ENCODE peak calls at places on chromosomes 4 and X, in eight cellular contexts. G is mammary epithelial cell, Z is RWPE2, K is right lobe of liver, N is WERI-Rb-1, O is uterus, M is ovary, L is foreskin fibroblast. C is an unnamed sample.

GRCh38 chrX:114344756-114345155 is 239.1 kb upstream of the HTR2C start:
- DNase-seq in K (no peak), G (peak), L (peak), N (no peak), Z (no peak), O (no peak), M (no peak), C (peak)

GRCh38 chr4:36235306-36235705 is 9.0 kb downstream of the ARAP2 start:
- DNase-seq in Z (no peak), K (no peak), O (no peak), M (no peak), L (no peak), N (no peak), G (peak), C (peak)

GRCh38 chrX:150757371-150757770 is 64.2 kb downstream of the MTMR1 start:
- DNase-seq in O (no peak), Z (no peak), L (no peak), K (no peak), G (no peak), N (no peak), M (no peak), C (no peak)

GRCh38 chr4:114563536-114564315 is 34.9 kb upstream of the UGT8 start:
- DNase-seq in L (no peak), G (peak), Z (no peak), M (no peak), O (no peak), K (no peak), N (no peak), C (no peak)

GRCh38 chr4:176830971-176831370 is 38.2 kb upstream of the VEGFC start:
- DNase-seq in Z (no peak), O (no peak), K (no peak), L (no peak), M (no peak), G (no peak), N (no peak), C (no peak)

GRCh38 chrX:1452497-1453389 is at the start of gene ASMTL:
- DNase-seq in N (peak), L (peak), Z (peak), K (peak), M (peak), G (peak), O (peak), C (peak)

GRCh38 chr4:183396187-183396738 is 48.2 kb upstream of the CDKN2AIP start:
- DNase-seq in O (no peak), Z (no peak), K (no peak), M (no peak), L (no peak), G (peak), N (no peak), C (peak)

GRCh38 chr4:147408189-147408588 is 72.7 kb upstream of the EDNRA start:
- DNase-seq in O (no peak), G (no peak), L (no peak), Z (no peak), M (peak), K (no peak), N (no peak), C (no peak)

GRCh38 chr4:61202638-61203495 is 2.7 kb downstream of the ADGRL3 start:
- DNase-seq in Z (no peak), L (no peak), M (no peak), G (peak), K (no peak), O (no peak), N (peak), C (peak)

GRCh38 chr4:79540143-79540542 is 132.1 kb upstream of the GK2 start:
- DNase-seq in O (no peak), L (no peak), Z (no peak), N (no peak), M (no peak), G (peak), K (no peak), C (no peak)

GRCh38 chrX:41276661-41277506 is 57.1 kb upstream of the DDX3X start:
- DNase-seq in M (no peak), L (no peak), G (no peak), N (no peak), K (no peak), O (no peak), Z (no peak), C (no peak)

GRCh38 chr4:2268357-2269205 is 6.7 kb upstream of the MXD4 start:
- DNase-seq in L (no peak), N (no peak), Z (no peak), M (no peak), G (no peak), O (no peak), K (peak), C (no peak)

GRCh38 chr4:139022835-139023234 is 7.3 kb downstream of the NOCT start:
- DNase-seq in M (no peak), O (no peak), Z (no peak), G (no peak), L (no peak), N (no peak), K (no peak), C (no peak)

GRCh38 chr4:189124149-189124758 is 816.4 kb upstream of the FRG1 start:
- DNase-seq in M (no peak), N (peak), L (peak), K (no peak), Z (no peak), O (no peak), G (peak), C (peak)

GRCh38 chrX:110258552-110258951 is 59.3 kb downstream of the AMMECR1 start:
- DNase-seq in K (no peak), M (no peak), N (no peak), L (no peak), G (peak), O (no peak), Z (no peak), C (peak)
- H3K4me3 ChIP-seq in K (no peak), M (no peak), N (no peak), L (no peak), G (no peak), O (no peak), Z (no peak), C (no peak)

DNA sequence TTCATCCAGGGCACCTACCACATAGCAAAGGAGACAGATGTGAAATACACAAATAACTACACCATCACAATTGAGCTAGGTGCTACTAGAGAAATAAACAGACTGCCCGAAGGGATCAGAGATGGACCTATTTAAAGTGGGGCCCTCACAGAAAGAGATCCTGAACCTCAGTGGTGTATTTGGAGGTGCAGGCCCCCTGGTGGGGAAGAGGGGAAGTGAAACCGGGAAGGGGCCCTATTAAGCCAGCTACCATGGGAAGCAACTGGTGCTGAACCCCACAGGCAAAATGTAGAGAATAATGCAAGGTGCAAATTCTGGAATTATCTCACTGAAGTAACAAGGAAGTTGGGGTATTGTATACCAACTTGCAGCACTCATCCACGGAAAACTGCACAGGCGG is 78.6 kb upstream of the FAM9A start:
- DNase-seq in K (no peak), G (peak), M (no peak), L (no peak), O (no peak), Z (no peak), N (peak), C (peak)
- TF ChIP-seq CTCF in K (peak), G (peak), M (no peak), L (peak), O (no peak), Z (peak), N (peak), C (peak)

DNA sequence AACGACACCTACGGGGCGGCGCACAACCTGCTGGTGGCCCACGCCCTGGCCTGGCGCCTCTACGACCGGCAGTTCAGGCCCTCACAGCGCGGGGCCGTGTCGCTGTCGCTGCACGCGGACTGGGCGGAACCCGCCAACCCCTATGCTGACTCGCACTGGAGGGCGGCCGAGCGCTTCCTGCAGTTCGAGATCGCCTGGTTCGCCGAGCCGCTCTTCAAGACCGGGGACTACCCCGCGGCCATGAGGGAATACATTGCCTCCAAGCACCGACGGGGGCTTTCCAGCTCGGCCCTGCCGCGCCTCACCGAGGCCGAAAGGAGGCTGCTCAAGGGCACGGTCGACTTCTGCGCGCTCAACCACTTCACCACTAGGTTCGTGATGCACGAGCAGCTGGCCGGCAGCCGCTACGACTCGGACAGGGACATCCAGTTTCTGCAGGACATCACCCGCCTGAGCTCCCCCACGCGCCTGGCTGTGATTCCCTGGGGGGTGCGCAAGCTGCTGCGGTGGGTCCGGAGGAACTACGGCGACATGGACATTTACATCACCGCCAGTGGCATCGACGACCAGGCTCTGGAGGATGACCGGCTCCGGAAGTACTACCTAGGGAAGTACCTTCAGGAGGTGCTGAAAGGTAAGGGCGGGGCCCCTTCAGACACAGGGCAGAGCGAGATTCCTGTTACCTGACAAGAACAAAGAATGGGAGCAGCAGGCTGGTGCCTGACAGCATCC is 11.7 kb downstream of the RPL9 start:
- DNase-seq in K (peak), O (peak), L (peak), Z (peak), G (peak), N (no peak), M (peak), C (peak)
- H3K4me3 ChIP-seq in K (peak), O (peak), L (peak), Z (peak), G (peak), N (no peak), M (peak), C (peak)

DNA sequence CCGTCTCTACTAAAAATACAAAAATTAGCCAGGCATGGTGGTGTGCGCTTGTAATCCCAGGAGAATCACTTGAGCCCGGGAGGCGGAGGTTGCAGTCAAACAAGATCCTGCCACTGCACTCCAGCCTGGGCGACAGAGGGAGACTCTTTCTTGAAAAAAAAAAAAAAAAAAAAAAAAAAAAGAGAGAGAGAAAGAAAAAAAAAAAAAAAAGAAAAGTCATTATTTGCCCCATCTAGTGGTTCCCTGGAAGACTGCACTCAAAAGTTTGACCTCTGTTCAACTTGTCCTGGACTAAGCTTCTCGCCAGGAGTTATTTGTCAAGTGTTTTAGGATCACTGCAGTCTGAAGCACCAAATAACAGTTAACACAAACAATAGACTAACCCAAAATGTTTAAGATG is 45.3 kb upstream of the KCTD8 start:
- DNase-seq in O (no peak), M (no peak), N (peak), K (no peak), Z (no peak), G (peak), L (no peak), C (peak)
- TF ChIP-seq CTCF in O (no peak), M (no peak), N (peak), K (peak), Z (peak), G (peak), L (peak), C (peak)

GRCh38 chr4:6855692-6856297 is 53.8 kb upstream of the TBC1D14 start:
- DNase-seq in O (no peak), G (no peak), Z (no peak), L (peak), N (no peak), M (no peak), K (no peak), C (no peak)
- H3K4me3 ChIP-seq in O (no peak), G (no peak), Z (no peak), L (no peak), N (no peak), M (no peak), K (no peak), C (no peak)

DNA sequence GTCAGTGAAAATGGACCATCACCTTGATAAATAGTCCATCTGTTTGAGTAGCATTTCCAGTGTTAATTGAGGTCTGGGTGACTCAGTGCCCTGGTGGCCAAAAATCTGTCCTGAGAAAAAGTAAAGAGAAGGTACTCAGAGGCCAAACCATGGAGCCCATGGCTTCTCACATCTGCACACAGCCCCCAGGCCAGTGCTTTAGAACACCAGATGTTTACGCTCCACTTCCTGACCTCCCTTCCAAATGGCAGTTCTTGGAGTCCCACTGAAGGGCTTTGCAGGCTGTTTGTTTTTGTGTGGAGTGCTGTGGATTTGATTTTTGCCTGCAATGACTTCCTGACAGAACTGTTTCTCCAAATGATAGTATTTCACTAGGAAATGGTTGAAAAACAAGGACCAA is 60.2 kb upstream of the GPC4 start:
- DNase-seq in O (peak), M (no peak), K (no peak), N (no peak), Z (no peak), G (no peak), L (no peak), C (no peak)
- TF ChIP-seq CTCF in O (no peak), M (no peak), K (no peak), N (no peak), Z (no peak), G (no peak), L (no peak), C (no peak)

DNA sequence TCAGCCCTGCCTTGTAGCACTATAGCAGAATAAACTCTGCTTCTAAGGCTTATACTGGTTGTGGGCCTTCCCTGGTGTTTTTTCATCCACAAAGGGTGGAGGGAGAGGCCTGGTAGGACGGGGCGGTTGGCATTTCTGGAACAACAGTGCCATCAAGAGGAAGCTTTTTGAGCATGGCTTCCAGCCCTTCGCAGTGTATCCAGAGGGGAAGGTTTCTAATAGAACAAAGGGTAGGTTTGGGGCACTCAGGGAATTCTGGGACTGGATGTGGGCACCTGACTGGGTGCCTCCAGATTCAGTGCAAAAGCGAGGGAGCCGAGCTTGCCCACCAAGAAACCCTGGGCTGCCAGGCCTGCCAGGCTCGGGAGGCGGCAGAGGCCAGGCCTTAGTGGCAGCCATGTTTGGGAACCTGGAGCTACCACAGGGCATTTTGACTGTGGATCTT is 229.6 kb upstream of the AGTR2 start:
- DNase-seq in O (peak), N (peak), K (peak), L (no peak), Z (no peak), M (peak), G (peak), C (peak)
- H3K4me3 ChIP-seq in O (no peak), N (peak), K (no peak), L (no peak), Z (no peak), M (no peak), G (no peak), C (no peak)

GRCh38 chrX:48473718-48473990 is 2.3 kb upstream of the FTSJ1 start:
- DNase-seq in O (no peak), N (no peak), K (no peak), L (no peak), M (no peak), Z (no peak), G (no peak), C (no peak)

GRCh38 chrX:48475295-48475694 is 704 bp upstream of the FTSJ1 start:
- DNase-seq in M (no peak), O (no peak), L (no peak), N (no peak), G (no peak), K (no peak), Z (no peak), C (no peak)

GRCh38 chrX:48474581-48474980 is 1.4 kb upstream of the FTSJ1 start:
- DNase-seq in O (no peak), K (no peak), M (no peak), N (no peak), G (no peak), L (no peak), Z (no peak), C (no peak)

GRCh38 chrX:48472851-48473717 is 2.9 kb upstream of the FTSJ1 start:
- DNase-seq in O (no peak), M (peak), Z (no peak), L (no peak), K (no peak), G (no peak), N (peak), C (no peak)

GRCh38 chrX:48474127-48474526 is 1.9 kb upstream of the FTSJ1 start:
- DNase-seq in M (no peak), N (peak), G (no peak), O (no peak), K (no peak), Z (no peak), L (no peak), C (peak)
- TF ChIP-seq CTCF in M (no peak), N (peak), G (no peak), O (no peak), K (peak), Z (peak), L (peak), C (peak)

GRCh38 chrX:44927398-44927797 is 54.4 kb downstream of the KDM6A start:
- DNase-seq in O (no peak), G (no peak), K (no peak), Z (no peak), M (no peak), L (no peak), N (no peak), C (no peak)
- H3K4me3 ChIP-seq in O (no peak), G (no peak), K (no peak), Z (no peak), M (no peak), L (no peak), N (no peak), C (no peak)